ENCODE peak calls at places on chromosomes 6 and 20, in nine cellular contexts. W, F, G, U, E, X, Z, A and K are unnamed samples.

GRCh38 chr20:42572320-42573016 is 617.2 kb downstream of the PTPRT start:
- DNase-seq in W (no peak), X (no peak), U (no peak), Z (no peak), G (no peak), E (no peak), A (no peak), F (no peak), K (no peak)

GRCh38 chr6:88908598-88909548 is 54.5 kb downstream of the RNGTT start:
- DNase-seq in Z (no peak), F (no peak), E (no peak), A (peak), W (no peak), X (no peak), G (no peak), U (no peak), K (no peak)

GRCh38 chr20:62887860-62888239 is 26.2 kb upstream of the TCFL5 start:
- DNase-seq in U (no peak), W (no peak), X (no peak), F (no peak), Z (no peak), A (no peak), G (no peak), E (no peak), K (no peak)

GRCh38 chr20:3735768-3736167 is 3.3 kb downstream of the HSPA12B start:
- DNase-seq in Z (no peak), U (no peak), F (no peak), W (no peak), G (no peak), A (no peak), E (no peak), X (no peak), K (no peak)

GRCh38 chr6:149129401-149130077 is 188.0 kb upstream of the TAB2 start:
- DNase-seq in Z (no peak), U (peak), E (no peak), X (peak), W (no peak), A (peak), F (peak), G (no peak), K (no peak)

GRCh38 chr6:1312444-1313363 is 806 bp downstream of the FOXQ1 start:
- DNase-seq in U (peak), X (no peak), E (peak), F (no peak), G (peak), Z (no peak), W (no peak), A (no peak), K (peak)

GRCh38 chr6:23531666-23532065 is 594.3 kb upstream of the NRSN1 start:
- DNase-seq in G (no peak), U (no peak), X (no peak), A (no peak), E (no peak), Z (no peak), W (no peak), F (no peak), K (no peak)

GRCh38 chr6:150078788-150079187 is 9.9 kb upstream of the ULBP3 start:
- DNase-seq in F (no peak), Z (no peak), W (peak), E (no peak), U (no peak), G (no peak), X (peak), A (no peak), K (no peak)

DNA sequence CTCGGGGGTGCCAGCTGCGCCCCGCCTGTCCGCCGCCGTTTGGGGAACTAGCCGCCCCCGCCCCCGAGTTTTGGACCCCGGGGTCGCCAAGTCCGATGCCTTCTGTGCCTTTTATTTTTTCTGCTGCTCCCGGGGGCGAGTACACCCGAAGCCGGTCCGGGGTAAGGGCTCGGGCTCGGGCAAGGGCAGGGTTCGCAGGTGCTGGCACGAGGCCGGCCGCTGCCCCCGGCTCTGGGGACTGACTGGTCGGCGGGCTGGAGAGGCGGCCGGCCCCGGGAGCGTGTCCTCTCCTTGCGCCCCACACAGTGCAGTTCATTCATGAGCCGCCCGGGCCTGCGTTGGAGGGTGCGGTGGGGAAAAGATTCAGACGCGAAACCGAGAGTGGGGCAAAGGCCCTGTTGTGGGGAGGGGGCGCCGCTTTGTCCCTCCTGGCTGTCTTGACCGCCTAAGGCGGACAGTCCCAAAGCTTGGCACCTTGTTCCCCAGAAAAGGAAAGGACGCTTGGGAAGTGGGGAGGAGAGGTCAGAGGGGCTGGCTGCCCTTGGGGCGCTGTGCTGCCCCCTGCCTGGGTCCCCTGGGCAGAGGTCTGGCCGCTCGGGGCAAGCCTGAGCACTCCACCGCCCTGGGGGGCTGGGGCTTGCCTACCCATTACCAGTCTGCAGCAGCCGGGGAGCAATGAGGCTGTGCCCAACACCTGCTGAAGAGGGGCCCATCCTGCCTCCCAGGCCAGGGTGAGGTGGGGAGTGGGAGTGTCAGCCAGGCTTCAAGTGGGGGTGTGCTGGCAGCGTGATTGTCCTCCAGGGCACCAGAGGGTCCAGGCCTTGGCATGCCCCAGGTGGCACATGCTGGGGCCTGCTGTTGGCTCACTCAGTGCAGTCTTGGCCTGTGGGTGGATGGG is 915 bp downstream of the TMEM63B start:
- DNase-seq in F (peak), X (no peak), G (peak), U (peak), A (peak), E (peak), W (peak), Z (peak), K (no peak)
- H3K4me3 ChIP-seq in F (peak), X (peak), G (peak), U (peak), A (peak), E (peak), W (peak), Z (peak), K (no peak)

GRCh38 chr20:46401478-46401860 is 4.9 kb downstream of the ELMO2 start:
- DNase-seq in E (no peak), Z (no peak), W (no peak), X (no peak), A (no peak), F (no peak), G (no peak), U (peak), K (peak)

GRCh38 chr20:46400253-46400652 is 6.2 kb downstream of the ELMO2 start:
- DNase-seq in U (no peak), Z (no peak), G (no peak), W (no peak), X (peak), A (peak), F (no peak), E (no peak), K (no peak)

GRCh38 chr20:46399401-46399800 is 7.0 kb downstream of the ELMO2 start:
- DNase-seq in A (no peak), W (no peak), E (no peak), X (no peak), G (no peak), F (no peak), Z (no peak), U (no peak), K (peak)

GRCh38 chr20:46400828-46401477 is 5.5 kb downstream of the ELMO2 start:
- DNase-seq in E (no peak), G (no peak), W (no peak), A (no peak), F (no peak), X (peak), Z (peak), U (peak), K (peak)

GRCh38 chr20:46402236-46402886 is 4.1 kb downstream of the ELMO2 start:
- DNase-seq in Z (no peak), W (no peak), A (no peak), G (no peak), E (no peak), F (no peak), X (peak), U (no peak), K (no peak)
- H3K4me3 ChIP-seq in Z (no peak), W (no peak), A (no peak), G (no peak), E (no peak), F (no peak), X (no peak), U (no peak), K (peak)

GRCh38 chr20:34283844-34284243 is 19.3 kb downstream of the AHCY start:
- DNase-seq in Z (no peak), E (no peak), W (no peak), U (no peak), G (no peak), A (no peak), F (no peak), X (no peak), K (no peak)

GRCh38 chr20:34285450-34285849 is 17.7 kb downstream of the AHCY start:
- DNase-seq in E (no peak), W (no peak), G (no peak), F (no peak), U (no peak), A (no peak), X (no peak), Z (no peak), K (no peak)

DNA sequence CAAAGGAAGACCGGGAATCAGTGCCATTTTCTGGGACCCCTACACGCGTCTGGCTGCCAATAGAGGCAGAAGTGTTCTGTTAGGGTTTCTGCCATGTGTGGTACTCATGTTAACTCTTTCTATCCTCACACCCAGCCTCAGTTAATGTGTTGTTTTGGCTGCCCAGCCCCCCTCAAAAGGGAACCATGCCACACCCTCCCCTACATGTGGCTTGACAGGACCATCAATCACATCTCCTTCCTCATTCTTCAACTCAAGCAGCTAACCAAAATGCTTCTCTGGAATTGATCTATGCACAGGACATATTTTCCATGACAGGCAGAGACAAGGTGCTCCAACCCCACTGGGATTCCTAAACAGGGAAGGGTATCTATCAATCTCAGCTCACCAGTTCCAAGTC is 22.0 kb downstream of the AHCY start:
- DNase-seq in E (no peak), U (no peak), F (no peak), A (no peak), W (no peak), G (no peak), Z (no peak), X (no peak), K (no peak)
- H3K4me3 ChIP-seq in E (no peak), U (no peak), F (no peak), A (no peak), W (no peak), G (no peak), Z (no peak), X (no peak), K (no peak)

DNA sequence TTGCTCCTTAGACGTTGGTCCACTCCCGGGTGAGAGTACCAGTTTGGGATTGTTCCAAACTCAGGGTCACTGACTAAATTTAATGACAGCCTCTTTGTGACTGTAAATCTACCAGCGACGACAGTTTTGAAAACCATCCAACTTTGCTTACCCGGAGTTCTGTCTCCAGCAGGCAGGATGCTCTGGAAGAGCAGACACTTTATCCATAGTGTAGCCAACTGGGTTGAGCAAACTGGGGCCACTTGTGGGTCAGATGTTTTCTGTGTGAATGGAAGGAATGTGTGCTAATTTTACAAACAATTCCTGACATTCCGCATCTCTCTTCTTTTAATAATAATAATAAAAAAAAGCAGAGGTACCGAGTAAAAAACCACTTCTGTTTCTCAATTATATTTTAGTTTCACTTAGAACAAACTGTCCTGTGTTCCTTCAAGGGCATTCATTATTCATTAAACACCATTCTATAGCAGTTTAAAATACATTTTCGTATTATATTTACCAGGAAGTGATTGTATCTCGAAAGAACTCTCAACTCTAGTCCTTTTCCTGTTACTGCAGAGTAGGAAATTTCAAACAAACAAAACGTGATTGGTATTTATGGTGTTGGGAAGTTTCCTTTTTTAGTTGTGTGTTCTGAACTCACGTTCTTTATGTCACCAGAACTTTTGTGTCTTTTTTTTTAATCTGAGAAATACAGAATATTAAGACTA is 139.7 kb upstream of the BTBD3 start:
- DNase-seq in X (peak), F (no peak), G (no peak), Z (no peak), E (no peak), A (no peak), W (no peak), U (no peak), K (no peak)
- H3K4me3 ChIP-seq in X (no peak), F (peak), G (peak), Z (no peak), E (no peak), A (no peak), W (no peak), U (no peak), K (no peak)

GRCh38 chr6:31144970-31145340 is 6.1 kb upstream of the PSORS1C2 start:
- DNase-seq in A (no peak), E (no peak), G (no peak), U (no peak), Z (no peak), F (no peak), X (no peak), W (peak), K (no peak)

GRCh38 chr6:31144296-31144969 is 5.6 kb upstream of the PSORS1C2 start:
- DNase-seq in U (peak), G (no peak), A (no peak), X (no peak), Z (no peak), F (no peak), E (no peak), W (peak), K (no peak)

GRCh38 chr6:31142356-31142755 is 3.5 kb upstream of the PSORS1C2 start:
- DNase-seq in U (peak), W (no peak), E (no peak), A (peak), G (no peak), Z (no peak), X (no peak), F (no peak), K (no peak)

GRCh38 chr6:31143148-31143547 is 4.3 kb upstream of the PSORS1C2 start:
- DNase-seq in E (no peak), W (no peak), X (peak), G (no peak), U (peak), A (peak), Z (no peak), F (peak), K (no peak)

DNA sequence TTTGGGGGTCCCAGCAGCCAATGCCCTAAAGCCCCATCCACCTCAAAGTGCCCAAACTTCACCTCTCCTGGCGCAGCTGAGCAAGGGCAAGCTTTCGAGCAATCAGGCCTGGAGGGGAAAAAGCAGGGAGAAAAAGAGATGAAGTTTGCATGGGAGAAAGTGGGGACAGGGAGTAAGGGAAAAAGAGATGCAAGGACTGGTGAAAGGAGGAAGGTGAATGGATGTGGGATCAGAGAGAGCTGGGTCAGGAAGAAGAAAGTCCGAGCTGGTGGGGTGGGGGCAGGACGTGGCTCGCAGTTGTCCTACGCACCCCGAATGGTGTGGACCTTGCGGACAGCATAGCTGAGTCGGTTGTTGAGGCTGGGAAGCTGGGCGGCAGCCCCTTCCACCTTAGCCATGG is 6.5 kb upstream of the PSORS1C2 start:
- DNase-seq in W (no peak), A (no peak), X (no peak), F (no peak), Z (no peak), E (no peak), U (no peak), G (no peak), K (no peak)
- H3K4me3 ChIP-seq in W (no peak), A (no peak), X (no peak), F (no peak), Z (no peak), E (no peak), U (no peak), G (no peak), K (no peak)